ENCODE peak calls at places on chromosomes 3 and 15, in ten cellular contexts. T, W, L, O, S, H, F, B, N and C are unnamed samples.

GRCh38 chr15:78372880-78373279 is 32.7 kb downstream of the CRABP1 start:
- DNase-seq in T (no peak), W (no peak), L (no peak), O (no peak), S (no peak), H (no peak), F (no peak), B (no peak), N (no peak), C (no peak)

GRCh38 chr3:14520967-14521366 is 19.2 kb downstream of the GRIP2 start:
- DNase-seq in T (no peak), W (no peak), L (no peak), O (no peak), S (no peak), H (no peak), F (no peak), B (no peak), N (no peak), C (no peak)

GRCh38 chr3:102089904-102090492 is 240.7 kb downstream of the NFKBIZ start:
- DNase-seq in T (no peak), W (peak; percentile 95), L (no peak), O (no peak), S (peak; percentile 65), H (no peak), F (no peak), B (no peak), N (peak; percentile 90), C (no peak)

GRCh38 chr3:151925876-151926275 is 52.4 kb downstream of the SUCNR1 start:
- DNase-seq in T (no peak), W (peak; percentile 88), L (no peak), O (no peak), S (peak; percentile 84), H (no peak), F (peak; percentile 15), B (no peak), N (peak; percentile 81), C (no peak)

GRCh38 chr3:121481116-121481895 is 64.5 kb downstream of the POLQ start:
- DNase-seq in T (no peak), W (no peak), L (no peak), O (no peak), S (no peak), H (no peak), F (no peak), B (no peak), N (peak; percentile 85), C (no peak)

GRCh38 chr15:93029613-93030429 is 59.2 kb downstream of the RGMA start:
- DNase-seq in T (no peak), W (peak; percentile 19), L (no peak), O (no peak), S (no peak), H (no peak), F (no peak), B (no peak), N (peak; percentile 37), C (no peak)

GRCh38 chr3:133991209-133991608 is 38.5 kb downstream of the SLCO2A1 start:
- DNase-seq in T (no peak), W (no peak), L (no peak), O (no peak), S (no peak), H (no peak), F (no peak), B (no peak), N (peak; percentile 22), C (no peak)

GRCh38 chr3:128076465-128076782 is 24.2 kb downstream of the SEC61A1 start:
- DNase-seq in T (no peak), W (no peak), L (no peak), O (no peak), S (no peak), H (no peak), F (no peak), B (no peak), N (no peak), C (no peak)

GRCh38 chr15:94743668-94744067 is 512.3 kb downstream of the MCTP2 start:
- DNase-seq in T (no peak), W (no peak), L (no peak), O (no peak), S (no peak), H (no peak), F (no peak), B (no peak), N (no peak), C (no peak)

GRCh38 chr3:138460536-138461205 is 26.3 kb downstream of the ESYT3 start:
- DNase-seq in T (no peak), W (no peak), L (no peak), O (no peak), S (no peak), H (no peak), F (no peak), B (no peak), N (no peak), C (no peak)